ENCODE peak calls at places on chromosomes 4 and X, in four cellular contexts. One of them, this sample, is unnamed.

GRCh38 chr4:19566041-19566440 is 685.7 kb upstream of the SLIT2 start:
- DNase-seq in WTC11: no peak
- DNase-seq in K562: no peak
- DNase-seq in HepG2: no peak
- DNase-seq in this sample: no peak

GRCh38 chr4:28811025-28811424 is 1909.1 kb upstream of the PCDH7 start:
- DNase-seq in HepG2: no peak
- DNase-seq in WTC11: no peak
- DNase-seq in K562: no peak
- DNase-seq in this sample: no peak

GRCh38 chr4:107098403-107098802 is 62.3 kb upstream of the DKK2 start:
- DNase-seq in HepG2: no peak
- DNase-seq in K562: no peak
- DNase-seq in WTC11: peak; percentile 19
- DNase-seq in this sample: no peak

GRCh38 chrX:38327775-38328081 is 419 bp upstream of the RPGR start:
- DNase-seq in WTC11: no peak
- DNase-seq in K562: no peak
- DNase-seq in HepG2: no peak
- DNase-seq in this sample: no peak

GRCh38 chrX:18769812-18770573 is 62.5 kb downstream of the PPEF1 start:
- DNase-seq in WTC11: no peak
- DNase-seq in HepG2: no peak
- DNase-seq in K562: no peak
- DNase-seq in this sample: no peak

GRCh38 chr4:156970501-156971167 is 965 bp downstream of the PDGFC start:
- DNase-seq in K562: no peak
- DNase-seq in WTC11: peak; percentile 63
- DNase-seq in HepG2: peak; percentile 61
- DNase-seq in this sample: no peak

GRCh38 chr4:26525751-26526150 is 35.5 kb upstream of the CCKAR start:
- DNase-seq in WTC11: no peak
- DNase-seq in K562: no peak
- DNase-seq in HepG2: no peak
- DNase-seq in this sample: no peak

GRCh38 chr4:94757192-94758140 is at the start of gene BMPR1B:
- DNase-seq in HepG2: no peak
- DNase-seq in WTC11: peak; percentile 24
- DNase-seq in K562: no peak
- DNase-seq in this sample: no peak

GRCh38 chr4:128810331-128810870 is 901 bp downstream of the JADE1 start:
- DNase-seq in WTC11: no peak
- DNase-seq in K562: peak; percentile 66
- DNase-seq in HepG2: peak; percentile 45
- DNase-seq in this sample: no peak

GRCh38 chr4:55255171-55255570 is 90.9 kb upstream of the SRD5A3 start:
- DNase-seq in K562: no peak
- DNase-seq in WTC11: no peak
- DNase-seq in HepG2: no peak
- DNase-seq in this sample: no peak

GRCh38 chr4:25982962-25983361 is 68.9 kb downstream of the SMIM20 start:
- DNase-seq in HepG2: no peak
- DNase-seq in K562: no peak
- DNase-seq in WTC11: no peak
- DNase-seq in this sample: no peak

GRCh38 chr4:76867880-76868655 is 29.9 kb downstream of the SOWAHB start:
- DNase-seq in HepG2: no peak
- DNase-seq in WTC11: peak; percentile 65
- DNase-seq in K562: no peak
- DNase-seq in this sample: no peak

GRCh38 chr4:654871-655734 is 19.0 kb downstream of the ATP5ME start:
- DNase-seq in WTC11: no peak
- DNase-seq in HepG2: no peak
- DNase-seq in K562: no peak
- DNase-seq in this sample: no peak

DNA sequence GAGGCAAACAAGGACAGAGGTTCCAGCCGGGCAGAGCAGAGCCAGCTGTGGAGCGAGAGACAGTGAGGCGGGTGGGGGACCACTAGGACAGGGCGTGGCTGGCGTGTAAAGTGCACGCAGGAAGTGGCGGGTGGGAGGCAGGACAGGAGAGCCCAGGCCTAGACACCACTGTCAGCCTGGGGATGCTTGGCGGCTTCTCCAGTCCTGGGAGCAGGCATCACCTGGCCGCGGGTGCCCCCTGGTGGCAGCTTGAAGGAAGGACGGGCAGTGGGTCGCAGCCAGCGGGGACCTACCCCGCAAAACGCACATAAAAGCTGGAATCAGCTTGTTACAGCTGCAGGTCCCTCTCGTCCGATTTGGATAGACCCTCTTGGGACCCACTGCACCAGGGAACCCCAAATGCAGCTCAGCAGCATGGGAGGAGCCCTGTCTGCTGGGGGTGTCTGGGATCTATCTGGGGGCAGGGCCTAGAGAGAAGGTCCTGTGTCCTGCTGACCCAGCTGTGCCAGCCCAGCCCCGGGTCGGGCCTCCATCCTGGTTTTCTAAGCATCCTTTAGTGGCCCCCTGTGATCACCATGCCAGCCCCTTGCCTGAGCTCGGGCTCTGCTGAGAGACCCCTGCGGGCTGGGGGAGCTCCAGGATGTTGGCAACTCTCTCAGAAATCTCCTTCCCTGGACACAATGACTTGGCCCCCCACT is 57.7 kb downstream of the WFS1 start:
- DNase-seq in K562: peak; percentile 86
- DNase-seq in HepG2: peak; percentile 60
- DNase-seq in WTC11: peak; percentile 89
- DNase-seq in this sample: no peak
- TF ChIP-seq TCF7 in K562: no peak
- TF ChIP-seq TCF7 in HepG2: no peak
- TF ChIP-seq TCF7 in WTC11: no peak
- TF ChIP-seq TCF7 in this sample: no peak

GRCh38 chr4:184168406-184169019 is 49.2 kb downstream of the ENPP6 start:
- DNase-seq in K562: peak; percentile 79
- DNase-seq in WTC11: peak; percentile 88
- DNase-seq in HepG2: peak; percentile 26
- DNase-seq in this sample: no peak

GRCh38 chr4:184170996-184171395 is 46.7 kb downstream of the ENPP6 start:
- DNase-seq in WTC11: peak; percentile 60
- DNase-seq in K562: no peak
- DNase-seq in HepG2: no peak
- DNase-seq in this sample: no peak

GRCh38 chr4:184166736-184167135 is 50.9 kb downstream of the ENPP6 start:
- DNase-seq in HepG2: no peak
- DNase-seq in WTC11: peak; percentile 36
- DNase-seq in K562: no peak
- DNase-seq in this sample: no peak

GRCh38 chr4:184167576-184167975 is 50.1 kb downstream of the ENPP6 start:
- DNase-seq in HepG2: no peak
- DNase-seq in WTC11: peak; percentile 59
- DNase-seq in K562: no peak
- DNase-seq in this sample: no peak

GRCh38 chr4:184169225-184169867 is 48.3 kb downstream of the ENPP6 start:
- DNase-seq in HepG2: no peak
- DNase-seq in K562: no peak
- DNase-seq in WTC11: no peak
- DNase-seq in this sample: no peak
- TF ChIP-seq TCF7 in HepG2: no peak
- TF ChIP-seq TCF7 in K562: no peak
- TF ChIP-seq TCF7 in WTC11: no peak
- TF ChIP-seq TCF7 in this sample: no peak

GRCh38 chr4:181685461-181685860 is 557.7 kb upstream of the TENM3 start:
- DNase-seq in WTC11: no peak
- DNase-seq in K562: no peak
- DNase-seq in HepG2: no peak
- DNase-seq in this sample: no peak

GRCh38 chr4:181687116-181687515 is 556.1 kb upstream of the TENM3 start:
- DNase-seq in HepG2: no peak
- DNase-seq in WTC11: no peak
- DNase-seq in K562: no peak
- DNase-seq in this sample: no peak

GRCh38 chr4:181688416-181688815 is 554.8 kb upstream of the TENM3 start:
- DNase-seq in HepG2: no peak
- DNase-seq in WTC11: no peak
- DNase-seq in K562: no peak
- DNase-seq in this sample: no peak

GRCh38 chr4:181685911-181686310 is 557.3 kb upstream of the TENM3 start:
- DNase-seq in K562: no peak
- DNase-seq in HepG2: no peak
- DNase-seq in WTC11: no peak
- DNase-seq in this sample: no peak

DNA sequence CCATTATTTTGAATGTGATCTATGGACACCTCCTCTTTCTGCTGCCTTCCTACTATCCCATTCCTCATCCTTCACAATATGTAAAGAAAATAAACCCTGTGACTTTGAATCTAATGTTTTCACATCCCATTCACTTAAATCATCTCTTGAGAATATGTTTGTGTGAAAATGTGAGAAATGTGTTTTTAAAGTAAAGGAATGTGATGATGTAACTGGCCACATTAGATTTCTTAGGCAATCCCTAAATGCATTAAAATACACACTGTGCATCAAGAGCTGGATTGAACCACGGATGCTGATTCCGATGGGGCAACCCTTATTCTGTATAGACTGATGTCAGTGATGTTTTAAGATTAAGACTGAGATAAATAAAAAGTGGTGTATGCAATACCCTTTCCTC is 558.9 kb upstream of the TENM3 start:
- DNase-seq in HepG2: no peak
- DNase-seq in WTC11: no peak
- DNase-seq in K562: no peak
- DNase-seq in this sample: no peak
- TF ChIP-seq TCF7 in HepG2: no peak
- TF ChIP-seq TCF7 in WTC11: no peak
- TF ChIP-seq TCF7 in K562: no peak
- TF ChIP-seq TCF7 in this sample: no peak

DNA sequence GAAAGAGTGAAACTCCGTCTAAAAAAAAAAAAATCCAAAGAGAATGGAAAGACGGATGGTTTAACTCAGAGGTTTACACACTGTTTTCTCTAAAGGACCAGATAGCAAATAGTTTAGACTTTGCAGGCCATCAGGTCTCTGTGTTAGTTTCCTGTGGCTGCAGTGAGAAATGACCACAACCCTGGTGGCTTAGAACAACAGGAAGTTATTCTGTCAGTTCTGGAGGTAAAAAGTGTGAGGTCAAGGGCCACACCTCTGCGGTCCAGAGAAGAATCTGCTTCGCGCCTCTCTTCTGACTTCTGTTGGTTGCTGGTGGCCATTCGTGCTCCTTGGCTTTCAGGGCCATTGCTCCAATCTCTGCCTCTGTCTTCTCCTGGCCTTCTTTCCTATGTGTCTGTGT is 76.9 kb downstream of the TENM3 start:
- DNase-seq in HepG2: no peak
- DNase-seq in K562: no peak
- DNase-seq in WTC11: no peak
- DNase-seq in this sample: no peak
- TF ChIP-seq TCF7 in HepG2: no peak
- TF ChIP-seq TCF7 in K562: no peak
- TF ChIP-seq TCF7 in WTC11: no peak
- TF ChIP-seq TCF7 in this sample: no peak

GRCh38 chrX:74179936-74180454 is 124.0 kb upstream of the ZCCHC13 start:
- DNase-seq in K562: no peak
- DNase-seq in HepG2: no peak
- DNase-seq in WTC11: no peak
- DNase-seq in this sample: no peak
- TF ChIP-seq TCF7 in K562: no peak
- TF ChIP-seq TCF7 in HepG2: no peak
- TF ChIP-seq TCF7 in WTC11: no peak
- TF ChIP-seq TCF7 in this sample: no peak

GRCh38 chr4:189059996-189060570 is 880.6 kb upstream of the FRG1 start:
- DNase-seq in K562: no peak
- DNase-seq in HepG2: no peak
- DNase-seq in WTC11: no peak
- DNase-seq in this sample: no peak
- TF ChIP-seq TCF7 in K562: no peak
- TF ChIP-seq TCF7 in HepG2: no peak
- TF ChIP-seq TCF7 in WTC11: no peak
- TF ChIP-seq TCF7 in this sample: no peak

DNA sequence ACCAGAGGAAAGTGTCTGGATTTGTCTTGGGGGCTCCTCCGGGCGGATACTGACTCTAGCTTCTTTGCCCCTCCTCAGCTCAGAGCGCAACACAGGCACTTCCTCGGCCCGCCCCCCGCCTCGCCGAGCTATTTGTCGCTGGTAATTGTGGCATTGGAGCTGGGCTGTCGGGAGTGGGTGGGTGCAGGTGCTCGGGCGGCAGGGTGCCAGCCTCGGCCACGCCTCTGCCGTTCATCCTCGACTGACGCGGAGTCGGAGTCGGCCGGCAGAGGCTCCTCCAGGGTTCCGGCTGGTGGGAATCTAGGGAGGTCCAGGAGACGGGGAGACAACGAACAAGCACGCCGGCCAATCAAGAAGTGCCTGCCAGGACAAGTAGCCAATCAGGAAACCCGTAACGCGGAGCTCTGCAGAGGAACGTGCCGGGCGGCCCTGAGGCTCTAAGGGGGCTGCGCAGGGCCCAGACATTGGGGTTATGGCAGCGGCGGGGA is 3.9 kb upstream of the SYN1 start:
- DNase-seq in HepG2: peak; percentile 29
- DNase-seq in WTC11: peak; percentile 81
- DNase-seq in K562: peak; percentile 40
- DNase-seq in this sample: no peak
- TF ChIP-seq TCF7 in HepG2: no peak
- TF ChIP-seq TCF7 in WTC11: no peak
- TF ChIP-seq TCF7 in K562: no peak
- TF ChIP-seq TCF7 in this sample: no peak

This sample was measured in GM12878.